ENCODE peak calls at places on chromosomes 3 and 15, in five cellular contexts. E is germinal center, H is cardiac muscle cell, F is ACHN, V is brain microvascular endothelial cell. O is an unnamed sample.

GRCh38 chr3:188706176-188706575 is 465.6 kb upstream of the TPRG1 start:
- DNase-seq in H (no peak), F (no peak), E (no peak), V (no peak), O (no peak)

GRCh38 chr15:44718180-44718926 is 7.0 kb downstream of the B2M start:
- DNase-seq in H (no peak), F (no peak), E (no peak), V (no peak), O (no peak)

GRCh38 chr3:151430821-151431484 is 29.9 kb downstream of the IGSF10 start:
- DNase-seq in V (no peak), E (no peak), H (no peak), F (no peak), O (no peak)

GRCh38 chr15:99408236-99409096 is 157.2 kb downstream of the LRRC28 start:
- DNase-seq in V (peak), H (no peak), F (no peak), E (no peak), O (peak)

GRCh38 chr15:40238927-40239591 is at the start of gene PAK6:
- DNase-seq in V (peak), H (peak), E (peak), F (peak), O (peak)

GRCh38 chr3:196968233-196969000 is at the start of gene PIGZ:
- DNase-seq in F (peak), E (peak), H (peak), V (no peak), O (peak)

GRCh38 chr15:74907277-74907870 is 723 bp upstream of the FAM219B start:
- DNase-seq in E (no peak), V (no peak), H (peak), F (no peak), O (no peak)

GRCh38 chr15:61946778-61947177 is 113.5 kb downstream of the VPS13C start:
- DNase-seq in E (no peak), V (no peak), H (no peak), F (no peak), O (no peak)

GRCh38 chr3:147381610-147382009 is 24.7 kb downstream of the ZIC4 start:
- DNase-seq in V (no peak), E (no peak), H (no peak), F (no peak), O (no peak)

GRCh38 chr15:89441295-89441762 is 55.1 kb downstream of the RHCG start:
- DNase-seq in F (no peak), E (peak), H (no peak), V (no peak), O (no peak)

GRCh38 chr3:154095832-154096421 is 25.3 kb upstream of the ARHGEF26 start:
- DNase-seq in H (no peak), E (no peak), V (peak), F (peak), O (no peak)

GRCh38 chr15:98518823-98519561 is 129.3 kb upstream of the IGF1R start:
- DNase-seq in V (peak), E (peak), H (peak), F (peak), O (peak)

GRCh38 chr3:172808969-172809546 is 58.5 kb downstream of the ECT2 start:
- DNase-seq in H (peak), F (peak), V (peak), E (no peak), O (no peak)

O was measured in Daoy.